ENCODE peak calls at places on chromosome 1, in four cellular contexts. O, A, U and Q are unnamed samples.
A peak's percentile ranks its signal among the peaks of the same experiment; 100 is the strongest.

GRCh38 chr1:159918041-159918917 is 7.0 kb downstream of the TAGLN2 start:
- DNase-seq in A (no peak), U (no peak), O (no peak), Q (no peak)

GRCh38 chr1:171446396-171446795 is 38.9 kb upstream of the PRRC2C start:
- DNase-seq in O (no peak), A (no peak), U (no peak), Q (no peak)

GRCh38 chr1:235972316-235973090 is 92.4 kb downstream of the NID1 start:
- DNase-seq in U (no peak), O (no peak), A (no peak), Q (no peak)

GRCh38 chr1:15714438-15715136 is 21.5 kb upstream of the SLC25A34 start:
- DNase-seq in A (no peak), O (peak; percentile 44), U (no peak), Q (peak; percentile 86)

GRCh38 chr1:206799311-206799710 is 27.0 kb upstream of the IL10 start:
- DNase-seq in U (no peak), A (no peak), O (no peak), Q (no peak)

GRCh38 chr1:228096416-228097332 is 6.5 kb downstream of the C1orf35 start:
- DNase-seq in A (no peak), U (no peak), O (no peak), Q (peak; percentile 6)

GRCh38 chr1:89274431-89274857 is 1.8 kb upstream of the GBP5 start:
- DNase-seq in O (peak; percentile 37), U (no peak), A (no peak), Q (no peak)

GRCh38 chr1:228082975-228083870 is 715 bp downstream of the ARF1 start:
- DNase-seq in U (no peak), O (peak; percentile 61), A (no peak), Q (peak; percentile 34)

GRCh38 chr1:32042330-32042729 is 28.7 kb downstream of the KHDRBS1 start:
- DNase-seq in A (no peak), O (no peak), U (no peak), Q (no peak)

GRCh38 chr1:32047701-32048100 is 25.0 kb upstream of the TMEM39B start:
- DNase-seq in O (no peak), U (no peak), A (no peak), Q (no peak)

GRCh38 chr1:32045770-32046169 is 27.0 kb upstream of the TMEM39B start:
- DNase-seq in U (no peak), O (no peak), A (no peak), Q (no peak)

GRCh38 chr1:32040711-32041110 is 27.0 kb downstream of the KHDRBS1 start:
- DNase-seq in O (no peak), A (no peak), U (no peak), Q (no peak)

DNA sequence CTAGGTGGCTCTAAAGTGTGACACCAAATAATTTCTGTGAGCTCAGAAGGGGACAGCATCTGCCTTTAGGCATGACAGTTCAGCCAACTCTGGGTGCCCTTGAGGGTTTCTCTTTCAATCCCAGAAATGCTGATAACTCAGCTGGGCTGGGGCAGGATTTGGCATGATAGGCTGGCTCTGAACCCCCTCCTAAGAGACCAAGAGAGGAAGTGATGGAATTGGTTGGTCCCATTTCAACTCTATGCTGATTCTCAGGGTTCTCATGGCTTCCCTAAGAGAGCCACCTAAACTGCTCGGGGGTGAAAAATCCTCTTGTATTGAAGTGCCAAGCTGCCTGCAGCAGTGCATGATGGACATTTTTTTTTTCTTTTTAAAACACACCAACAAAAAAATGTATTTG is 28.5 kb upstream of the TMEM39B start:
- DNase-seq in O (no peak), U (no peak), A (no peak), Q (no peak)
- TF ChIP-seq CTCF in O (no peak), U (no peak), A (no peak), Q (no peak)

GRCh38 chr1:53112861-53113260 is 29.6 kb downstream of the SLC1A7 start:
- DNase-seq in U (no peak), A (no peak), O (no peak), Q (no peak)

GRCh38 chr1:53110370-53111072 is 31.9 kb downstream of the SLC1A7 start:
- DNase-seq in A (no peak), O (no peak), U (no peak), Q (no peak)

GRCh38 chr1:53112271-53112774 is 30.1 kb downstream of the SLC1A7 start:
- DNase-seq in A (no peak), O (no peak), U (no peak), Q (no peak)

GRCh38 chr1:53111073-53111556 is 31.3 kb downstream of the SLC1A7 start:
- DNase-seq in O (no peak), A (no peak), U (no peak), Q (no peak)

DNA sequence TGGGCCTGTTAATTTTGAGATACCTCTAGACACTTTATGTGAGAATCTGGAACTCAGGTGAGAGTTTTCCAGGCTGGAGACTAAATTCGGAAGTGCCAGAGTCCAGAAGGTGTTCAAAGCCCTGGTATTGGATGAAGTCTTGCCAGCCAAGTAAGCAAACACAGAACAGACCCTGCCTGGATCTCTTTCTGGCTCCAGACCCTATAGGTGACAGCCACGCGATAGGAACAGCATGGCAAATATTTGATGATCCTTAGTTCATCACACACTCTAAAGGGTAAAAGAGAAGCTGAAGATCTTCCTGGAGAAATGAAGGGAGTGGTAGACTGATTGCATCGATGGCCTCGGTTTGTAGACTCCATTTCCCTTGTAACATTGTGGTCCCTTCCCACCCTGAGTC is 30.7 kb downstream of the SLC1A7 start:
- DNase-seq in A (no peak), O (no peak), U (no peak), Q (no peak)
- H3K27ac ChIP-seq in A (no peak overlapping the region), O (no peak overlapping the region), U (no peak overlapping the region), Q (no peak overlapping the region)

GRCh38 chr1:240965581-240966091 is 353.7 kb upstream of the GREM2 start:
- DNase-seq in U (no peak), A (no peak), O (no peak), Q (no peak)

GRCh38 chr1:240968864-240969263 is 356.9 kb upstream of the GREM2 start:
- DNase-seq in A (no peak), U (no peak), O (no peak), Q (no peak)

GRCh38 chr1:240970253-240970652 is 358.3 kb upstream of the GREM2 start:
- DNase-seq in O (no peak), A (no peak), U (no peak), Q (no peak)

GRCh38 chr1:240962086-240962485 is 350.1 kb upstream of the GREM2 start:
- DNase-seq in U (no peak), A (no peak), O (no peak), Q (no peak)

DNA sequence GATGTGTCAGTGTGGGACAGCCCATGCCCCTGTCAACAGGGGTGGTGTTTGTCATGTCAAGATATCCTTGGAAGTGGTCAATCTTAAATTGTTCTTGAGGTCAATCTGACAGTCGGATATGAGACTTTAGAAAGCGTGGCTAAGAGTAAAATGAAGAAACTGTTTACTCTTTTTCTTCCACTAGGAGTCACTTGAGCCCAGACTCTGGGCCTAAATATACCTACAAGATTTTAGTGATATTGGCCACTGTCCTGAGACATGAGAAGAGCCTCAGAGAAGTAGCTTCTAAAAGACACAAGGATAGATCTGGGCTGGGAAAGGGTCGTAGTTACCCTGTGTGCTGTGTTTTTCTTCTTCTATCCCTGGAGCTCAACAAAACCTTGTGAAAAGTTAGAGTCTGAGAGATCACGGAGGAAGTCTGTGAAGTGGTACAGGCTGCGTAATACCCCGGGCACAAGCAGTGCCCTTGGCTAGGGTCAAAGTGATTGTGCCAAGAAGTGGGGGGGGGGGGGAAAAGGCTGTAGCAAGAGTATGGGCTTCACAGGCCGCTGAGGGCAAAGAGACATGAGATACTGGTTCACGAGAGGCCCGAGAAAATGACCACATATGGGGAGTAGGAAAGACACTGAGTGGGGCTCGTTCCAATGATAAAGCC is 355.2 kb upstream of the GREM2 start:
- DNase-seq in A (no peak), O (no peak), U (no peak), Q (no peak)
- TF ChIP-seq CTCF in A (no peak), O (no peak), U (no peak), Q (no peak)

DNA sequence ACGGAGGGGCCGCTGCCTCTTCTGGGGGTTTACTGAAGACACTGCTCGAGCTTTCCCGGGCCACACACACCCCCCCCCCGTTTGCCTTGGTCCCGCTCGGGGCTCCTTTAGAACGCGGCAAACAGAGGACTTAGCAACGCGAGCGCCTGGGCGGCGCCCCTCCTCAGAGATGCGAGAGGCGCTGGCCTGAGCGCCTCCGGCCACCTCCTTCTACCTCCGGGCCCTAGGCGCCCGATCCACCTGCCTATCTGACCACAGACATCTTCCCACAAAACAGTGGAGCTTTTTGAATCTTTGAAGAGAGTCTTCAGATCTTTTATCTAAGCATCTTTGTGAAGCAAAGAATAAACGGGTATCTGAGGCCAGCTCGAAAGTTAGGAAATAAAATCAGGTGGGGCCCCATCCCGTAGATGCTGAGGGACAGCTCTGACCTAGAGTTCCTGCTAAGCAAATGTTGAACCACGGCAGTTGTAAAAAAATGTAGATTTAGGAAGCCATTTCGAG is 436 bp upstream of the TTLL7 start:
- DNase-seq in A (peak; percentile 25), O (peak; percentile 11), U (peak; percentile 80), Q (peak; percentile 32)
- H3K27ac ChIP-seq in A (peak overlapping the region; percentile 93), O (no peak overlapping the region), U (peak overlapping the region; percentile 76), Q (peak overlapping the region; percentile 83)

GRCh38 chr1:216032284-216032683 is 391.0 kb downstream of the USH2A start:
- DNase-seq in U (no peak), O (no peak), A (no peak), Q (no peak)

GRCh38 chr1:216032977-216033376 is 390.3 kb downstream of the USH2A start:
- DNase-seq in A (no peak), U (no peak), O (no peak), Q (no peak)

GRCh38 chr1:216028630-216029029 is 394.6 kb downstream of the USH2A start:
- DNase-seq in U (no peak), O (no peak), A (no peak), Q (no peak)

GRCh38 chr1:216034506-216034905 is 388.7 kb downstream of the USH2A start:
- DNase-seq in O (no peak), U (no peak), A (no peak), Q (no peak)
- TF ChIP-seq CTCF in O (no peak), U (no peak), A (no peak), Q (no peak)

GRCh38 chr1:201473296-201473695 is 4.3 kb upstream of the PHLDA3 start:
- DNase-seq in U (no peak), O (no peak), A (no peak), Q (no peak)
- H3K27ac ChIP-seq in U (no peak overlapping the region), O (no peak overlapping the region), A (no peak overlapping the region), Q (no peak overlapping the region)